ENCODE peak calls at places on chromosome 3, in nine cellular contexts. M, P, N, I, Q, J, X, A and R are unnamed samples.

GRCh38 chr3:55267206-55267930 is 219.7 kb downstream of the WNT5A start:
- DNase-seq in I (no peak), Q (no peak), J (no peak), X (no peak), A (peak), M (no peak), P (no peak), N (no peak), R (no peak)

GRCh38 chr3:133896002-133896761 is 500 bp upstream of the RAB6B start:
- DNase-seq in X (no peak), Q (no peak), J (no peak), M (peak), P (no peak), A (no peak), N (no peak), I (no peak), R (no peak)

GRCh38 chr3:16012086-16012485 is 162.4 kb upstream of the GALNT15 start:
- DNase-seq in M (no peak), J (no peak), P (no peak), X (no peak), A (peak), Q (no peak), N (no peak), I (no peak), R (no peak)

GRCh38 chr3:189488241-189488767 is 142.9 kb upstream of the TP63 start:
- DNase-seq in X (no peak), Q (no peak), A (no peak), P (no peak), I (no peak), N (no peak), J (no peak), M (no peak), R (no peak)

GRCh38 chr3:141878326-141878725 is 1.9 kb downstream of the ATP1B3 start:
- DNase-seq in X (no peak), N (no peak), P (no peak), Q (no peak), I (no peak), M (no peak), A (no peak), J (no peak), R (no peak)

GRCh38 chr3:120263792-120264191 is 21.2 kb downstream of the GPR156 start:
- DNase-seq in Q (no peak), I (no peak), N (no peak), J (no peak), M (no peak), X (no peak), P (no peak), A (no peak), R (no peak)

GRCh38 chr3:124878561-124879394 is 8.4 kb downstream of the ITGB5 start:
- DNase-seq in J (no peak), Q (no peak), I (no peak), N (peak), X (no peak), M (no peak), A (peak), P (no peak), R (no peak)

GRCh38 chr3:62046326-62046725 is 327.0 kb downstream of the FEZF2 start:
- DNase-seq in A (no peak), N (no peak), Q (no peak), J (no peak), I (no peak), P (no peak), X (no peak), M (no peak), R (no peak)

GRCh38 chr3:134611516-134611915 is 39.3 kb downstream of the KY start:
- DNase-seq in M (no peak), A (no peak), I (no peak), Q (no peak), X (no peak), J (no peak), N (no peak), P (no peak), R (no peak)

GRCh38 chr3:28467414-28467813 is 118.8 kb upstream of the AZI2 start:
- DNase-seq in A (no peak), N (no peak), I (no peak), J (no peak), X (no peak), Q (no peak), M (no peak), P (no peak), R (no peak)

GRCh38 chr3:179713643-179714090 is 60.8 kb downstream of the USP13 start:
- DNase-seq in A (peak), X (no peak), P (no peak), J (no peak), Q (no peak), I (no peak), N (no peak), M (no peak), R (no peak)

GRCh38 chr3:37435572-37435971 is 261.2 kb upstream of the LRRFIP2 start:
- DNase-seq in M (no peak), I (no peak), N (no peak), A (no peak), P (no peak), X (no peak), J (no peak), Q (no peak), R (no peak)

GRCh38 chr3:134594236-134594825 is 56.5 kb downstream of the KY start:
- DNase-seq in X (no peak), N (no peak), J (no peak), M (no peak), P (no peak), I (no peak), A (no peak), Q (no peak), R (no peak)

GRCh38 chr3:186640473-186640818 is 247 bp downstream of the FETUB start:
- DNase-seq in A (peak), N (no peak), Q (no peak), I (no peak), M (no peak), J (no peak), X (no peak), P (peak), R (no peak)

GRCh38 chr3:151276038-151277027 is 2.0 kb downstream of the P2RY14 start:
- DNase-seq in A (no peak), I (no peak), Q (peak), P (no peak), J (no peak), X (no peak), M (no peak), N (no peak), R (no peak)

GRCh38 chr3:141240290-141241247 is 8.9 kb downstream of the PXYLP1 start:
- DNase-seq in N (no peak), J (no peak), P (no peak), A (no peak), I (no peak), X (no peak), M (no peak), Q (no peak), R (no peak)

GRCh38 chr3:110562621-110563020 is 509.0 kb upstream of the NECTIN3 start:
- DNase-seq in P (no peak), I (no peak), Q (no peak), A (no peak), M (no peak), N (no peak), J (no peak), X (no peak), R (no peak)

GRCh38 chr3:54836876-54837275 is 91.0 kb downstream of the LRTM1 start:
- DNase-seq in J (no peak), I (no peak), Q (no peak), P (no peak), A (no peak), N (no peak), M (peak), X (no peak), R (no peak)

GRCh38 chr3:135106445-135106844 is 311.4 kb downstream of the EPHB1 start:
- DNase-seq in A (no peak), Q (no peak), J (peak), N (peak), M (peak), X (no peak), P (no peak), I (no peak), R (no peak)

GRCh38 chr3:33919312-33919711 is 120.9 kb downstream of the PDCD6IP start:
- DNase-seq in I (no peak), M (no peak), N (no peak), P (no peak), Q (no peak), J (no peak), A (no peak), X (no peak), R (no peak)

GRCh38 chr3:159619341-159619885 is 369.2 kb upstream of the IL12A start:
- DNase-seq in N (no peak), A (peak), I (no peak), J (no peak), M (no peak), P (no peak), Q (no peak), X (no peak), R (no peak)

GRCh38 chr3:105436687-105437086 is 70.0 kb downstream of the ALCAM start:
- DNase-seq in I (no peak), Q (no peak), P (no peak), M (no peak), J (no peak), N (no peak), X (no peak), A (no peak), R (no peak)

GRCh38 chr3:4493931-4494806 is 1.0 kb downstream of the ITPR1 start:
- DNase-seq in P (no peak), Q (no peak), N (peak), A (peak), I (no peak), X (no peak), J (no peak), M (no peak), R (no peak)

GRCh38 chr3:136547293-136547692 is 204.9 kb downstream of the STAG1 start:
- DNase-seq in P (no peak), X (no peak), J (peak), M (no peak), Q (no peak), I (no peak), A (no peak), N (no peak), R (no peak)

GRCh38 chr3:51585871-51586270 is 47.4 kb downstream of the RAD54L2 start:
- DNase-seq in Q (no peak), N (no peak), J (no peak), A (no peak), M (no peak), P (no peak), X (no peak), I (no peak), R (no peak)

GRCh38 chr3:121998588-121999473 is 23.2 kb downstream of the ILDR1 start:
- DNase-seq in N (no peak), M (peak), A (no peak), P (no peak), X (no peak), Q (no peak), I (no peak), J (no peak), R (no peak)

GRCh38 chr3:153756816-153757215 is 364.4 kb upstream of the ARHGEF26 start:
- DNase-seq in A (peak), M (no peak), X (no peak), P (no peak), N (no peak), Q (no peak), J (no peak), I (no peak), R (no peak)

GRCh38 chr3:142501004-142501926 is 53.4 kb upstream of the XRN1 start:
- DNase-seq in X (no peak), J (no peak), M (no peak), Q (no peak), I (no peak), P (no peak), N (no peak), A (peak), R (no peak)

GRCh38 chr3:155241559-155241958 is 51.9 kb downstream of the STRIT1 start:
- DNase-seq in A (peak), M (no peak), X (no peak), I (no peak), J (no peak), Q (no peak), N (no peak), P (no peak), R (no peak)

GRCh38 chr3:189502676-189503257 is 128.4 kb upstream of the TP63 start:
- DNase-seq in P (no peak), J (no peak), X (no peak), A (no peak), N (no peak), I (no peak), M (no peak), Q (no peak), R (no peak)

GRCh38 chr3:129563850-129564535 is 21.0 kb downstream of the H1-8 start:
- DNase-seq in N (no peak), J (no peak), M (no peak), X (no peak), Q (no peak), I (no peak), A (peak), P (no peak), R (no peak)

GRCh38 chr3:46061108-46061507 is 33.8 kb upstream of the XCR1 start:
- DNase-seq in J (no peak), P (no peak), M (no peak), I (no peak), N (no peak), X (no peak), A (no peak), Q (no peak), R (no peak)

GRCh38 chr3:140358696-140359095 is 319.2 kb upstream of the TRIM42 start:
- DNase-seq in M (no peak), A (no peak), N (no peak), I (no peak), Q (no peak), P (no peak), J (no peak), X (no peak), R (no peak)

GRCh38 chr3:66473637-66474036 is 27.2 kb downstream of the LRIG1 start:
- DNase-seq in X (no peak), P (no peak), Q (no peak), A (no peak), M (no peak), J (no peak), N (no peak), I (no peak), R (no peak)

GRCh38 chr3:192188218-192188835 is 539.0 kb downstream of the FGF12 start:
- DNase-seq in I (peak), J (peak), Q (no peak), X (no peak), P (peak), M (peak), N (peak), A (no peak), R (no peak)

GRCh38 chr3:161274691-161275298 is 53.7 kb downstream of the NMD3 start:
- DNase-seq in A (peak), M (no peak), X (no peak), P (no peak), I (no peak), J (peak), N (peak), Q (peak), R (no peak)

GRCh38 chr3:191356586-191357439 is 26.5 kb upstream of the UTS2B start:
- DNase-seq in I (no peak), N (no peak), J (no peak), M (no peak), X (no peak), Q (no peak), A (no peak), P (no peak), R (no peak)

GRCh38 chr3:62795978-62796635 is 79.1 kb downstream of the CADPS start:
- DNase-seq in N (no peak), Q (no peak), A (no peak), I (no peak), X (no peak), J (no peak), M (no peak), P (no peak), R (no peak)